ENCODE peak calls at places on chromosomes 3 and 15, in nine cellular contexts. O is AG20443; T is naive thymus-derived CD8-positive, alpha-beta T cell; D is GM06990; Q is OCI-LY7; E is CD8-positive, alpha-beta T cell; Z is A549; F is HuH-7; W is fibroblast of lung. S is an unnamed sample.

GRCh38 chr3:148450819-148451218 is 246.9 kb upstream of the AGTR1 start:
- DNase-seq in Z (no peak), Q (no peak), O (no peak), D (no peak), W (no peak), T (no peak), E (no peak), F (no peak), S (no peak)

GRCh38 chr3:182954553-182954952 is 25.8 kb downstream of the DCUN1D1 start:
- DNase-seq in E (no peak), Z (no peak), W (no peak), O (no peak), F (no peak), Q (no peak), T (no peak), D (no peak), S (no peak)

GRCh38 chr3:190764231-190764630 is 98.3 kb downstream of the GMNC start:
- DNase-seq in T (no peak), Q (no peak), W (no peak), D (no peak), Z (no peak), E (no peak), O (no peak), F (no peak), S (no peak)

GRCh38 chr3:139204756-139205155 is 139.1 kb upstream of the MRPS22 start:
- DNase-seq in Z (no peak), E (no peak), W (no peak), O (peak; percentile 82), T (no peak), D (no peak), F (no peak), Q (no peak), S (no peak)

GRCh38 chr3:100709840-100710235 is 544 bp downstream of the TFG start:
- DNase-seq in T (peak; percentile 46), E (peak; percentile 11), D (peak; percentile 46), Z (peak; percentile 21), O (peak; percentile 31), F (peak; percentile 46), Q (peak; percentile 38), W (peak; percentile 47), S (peak; percentile 20)

GRCh38 chr3:197789309-197789708 is 1.7 kb upstream of the LRCH3 start:
- DNase-seq in T (no peak), Q (no peak), Z (no peak), D (no peak), W (no peak), F (no peak), O (no peak), E (no peak), S (no peak)

GRCh38 chr3:11711826-11712225 is 68.1 kb upstream of the VGLL4 start:
- DNase-seq in F (no peak), Q (no peak), O (peak; percentile 48), D (no peak), W (no peak), E (no peak), T (no peak), Z (no peak), S (no peak)

GRCh38 chr3:43268636-43269035 is 17.7 kb upstream of the SNRK start:
- DNase-seq in W (peak; percentile 12), T (no peak), O (no peak), Q (no peak), E (no peak), F (no peak), Z (no peak), D (no peak), S (no peak)

GRCh38 chr15:98155356-98155755 is 194.9 kb downstream of the ARRDC4 start:
- DNase-seq in Z (no peak), Q (no peak), O (no peak), F (no peak), W (peak; percentile 3), T (no peak), E (no peak), D (no peak), S (no peak)

GRCh38 chr3:123961508-123961856 is 453 bp upstream of the CCDC14 start:
- DNase-seq in Q (no peak), W (no peak), Z (no peak), E (no peak), D (no peak), F (no peak), T (no peak), O (no peak), S (no peak)

GRCh38 chr15:35560258-35560657 is 14.3 kb upstream of the DPH6 start:
- DNase-seq in T (no peak), Z (no peak), D (no peak), F (no peak), O (no peak), Q (no peak), E (no peak), W (no peak), S (no peak)

GRCh38 chr3:48301814-48302194 is 31.7 kb downstream of the SPINK8 start:
- DNase-seq in W (peak; percentile 54), T (no peak), E (no peak), Z (peak; percentile 45), Q (peak; percentile 52), F (peak; percentile 40), D (no peak), O (peak; percentile 44), S (no peak)

GRCh38 chr15:85584791-85585360 is 204.5 kb downstream of the AKAP13 start:
- DNase-seq in W (no peak), O (no peak), F (no peak), E (no peak), D (peak; percentile 47), T (no peak), Q (no peak), Z (no peak), S (no peak)

GRCh38 chr15:63889831-63890230 is 56.1 kb upstream of the HERC1 start:
- DNase-seq in Q (no peak), T (no peak), Z (no peak), W (no peak), O (no peak), D (no peak), E (no peak), F (no peak), S (no peak)